ENCODE peak calls at places on chromosomes 5 and 9, in ten cellular contexts. U is bronchial epithelial cell; J is stimulated activated CD8-positive, alpha-beta memory T cell treated with anti-CD3 and anti-CD28 coated beads, Interleukin-15, amount 100 ng/mL, for 24 hours; O is activated CD4-positive, alpha-beta T cell treated with anti-CD3 and anti-CD28 coated beads, Interleukin-2, amount 10 ng/mL, durations not matched to agents 7 days and 5 days; W is A172; G is hepatocyte; Y is neural crest cell; D is stimulated activated CD4-positive, alpha-beta T cell treated with anti-CD3 and anti-CD28 coated beads, Interleukin-2, amount 100 ng/mL, for 48 hours; Z is Kasumi-1; C is adipocyte. M is an unnamed sample.

GRCh38 chr5:83184534-83184933 is 107.2 kb downstream of the XRCC4 start:
- DNase-seq in U (peak), J (no peak), O (no peak), W (no peak), G (no peak), Y (no peak), D (no peak), Z (no peak), C (no peak), M (no peak)

GRCh38 chr5:149389552-149390495 is 10.7 kb upstream of the IL17B start:
- DNase-seq in U (no peak), J (no peak), O (no peak), W (no peak), G (no peak), Y (no peak), D (no peak), Z (no peak), C (no peak), M (no peak)

GRCh38 chr5:127280494-127281220 is 9.9 kb upstream of the MEGF10 start:
- DNase-seq in U (no peak), J (no peak), O (no peak), W (no peak), G (peak), Y (peak), D (no peak), Z (no peak), C (peak), M (no peak)

GRCh38 chr9:134824583-134824982 is 56.0 kb upstream of the FCN2 start:
- DNase-seq in U (no peak), J (no peak), O (no peak), W (no peak), G (no peak), Y (no peak), D (no peak), Z (no peak), C (no peak), M (no peak)

GRCh38 chr5:136174021-136174659 is 18.8 kb downstream of the SMIM32 start:
- DNase-seq in U (peak), J (no peak), O (no peak), W (peak), G (peak), Y (no peak), D (no peak), Z (peak), C (peak), M (no peak)

GRCh38 chr5:124935060-124935459 is 188.6 kb upstream of the ZNF608 start:
- DNase-seq in U (no peak), J (no peak), O (peak), W (no peak), G (peak), Y (no peak), D (no peak), Z (no peak), C (no peak), M (no peak)

GRCh38 chr5:93909356-93909755 is 168.0 kb upstream of the POU5F2 start:
- DNase-seq in U (no peak), J (no peak), O (peak), W (no peak), G (no peak), Y (no peak), D (no peak), Z (peak), C (no peak), M (no peak)

GRCh38 chr5:83015676-83016075 is 61.5 kb downstream of the TMEM167A start:
- DNase-seq in U (no peak), J (no peak), O (no peak), W (peak), G (no peak), Y (no peak), D (no peak), Z (no peak), C (peak), M (no peak)

GRCh38 chr5:180100621-180101450 is 29.3 kb upstream of the RNF130 start:
- DNase-seq in U (no peak), J (no peak), O (no peak), W (no peak), G (no peak), Y (no peak), D (no peak), Z (no peak), C (no peak), M (no peak)

GRCh38 chr5:154756871-154757646 is 1.9 kb downstream of the LARP1 start:
- DNase-seq in U (peak), J (no peak), O (peak), W (no peak), G (peak), Y (peak), D (peak), Z (peak), C (peak), M (peak)

GRCh38 chr5:140221697-140222223 is 46.8 kb downstream of the CYSTM1 start:
- DNase-seq in U (peak), J (no peak), O (no peak), W (peak), G (no peak), Y (no peak), D (no peak), Z (no peak), C (peak), M (no peak)

GRCh38 chr5:75337366-75338021 is 474 bp downstream of the HMGCR start:
- DNase-seq in U (no peak), J (peak), O (peak), W (peak), G (peak), Y (peak), D (peak), Z (peak), C (peak), M (peak)

GRCh38 chr5:132499440-132500243 is 9.1 kb upstream of the IRF1 start:
- DNase-seq in U (no peak), J (no peak), O (no peak), W (no peak), G (peak), Y (no peak), D (no peak), Z (no peak), C (no peak), M (no peak)

GRCh38 chr9:33498387-33498786 is 24.7 kb upstream of the NOL6 start:
- DNase-seq in U (peak), J (no peak), O (no peak), W (peak), G (no peak), Y (no peak), D (no peak), Z (peak), C (peak), M (no peak)

GRCh38 chr9:86718373-86718772 is 228.9 kb downstream of the GAS1 start:
- DNase-seq in U (no peak), J (no peak), O (no peak), W (no peak), G (no peak), Y (no peak), D (no peak), Z (no peak), C (no peak), M (no peak)

GRCh38 chr9:36815566-36816348 is 218.3 kb downstream of the PAX5 start:
- DNase-seq in U (no peak), J (no peak), O (no peak), W (no peak), G (peak), Y (no peak), D (no peak), Z (no peak), C (no peak), M (no peak)

GRCh38 chr9:81826541-81826906 is 101.7 kb upstream of the SPATA31D4 start:
- DNase-seq in U (no peak), J (no peak), O (no peak), W (no peak), G (peak), Y (no peak), D (no peak), Z (no peak), C (no peak), M (no peak)

GRCh38 chr5:133756036-133756435 is 143.7 kb upstream of the FSTL4 start:
- DNase-seq in U (no peak), J (no peak), O (no peak), W (no peak), G (no peak), Y (no peak), D (no peak), Z (no peak), C (no peak), M (no peak)

GRCh38 chr5:167916706-167917105 is 374.7 kb upstream of the WWC1 start:
- DNase-seq in U (no peak), J (no peak), O (no peak), W (peak), G (no peak), Y (no peak), D (no peak), Z (no peak), C (peak), M (no peak)

GRCh38 chr5:138611295-138612220 is 36.4 kb upstream of the HSPA9 start:
- DNase-seq in U (peak), J (no peak), O (no peak), W (no peak), G (peak), Y (peak), D (no peak), Z (peak), C (peak), M (no peak)

GRCh38 chr9:89606049-89606481 is 1.3 kb downstream of the GADD45G start:
- DNase-seq in U (peak), J (no peak), O (peak), W (peak), G (peak), Y (peak), D (no peak), Z (peak), C (peak), M (no peak)

GRCh38 chr9:134886413-134886913 is 5.9 kb downstream of the FCN2 start:
- DNase-seq in U (no peak), J (no peak), O (no peak), W (no peak), G (no peak), Y (no peak), D (no peak), Z (no peak), C (no peak), M (no peak)

GRCh38 chr5:110909950-110910349 is 161.6 kb upstream of the TSLP start:
- DNase-seq in U (no peak), J (no peak), O (no peak), W (peak), G (no peak), Y (no peak), D (no peak), Z (no peak), C (peak), M (no peak)

GRCh38 chr9:136437839-136438547 is 1.7 kb downstream of the INPP5E start:
- DNase-seq in U (peak), J (no peak), O (peak), W (no peak), G (no peak), Y (no peak), D (no peak), Z (no peak), C (no peak), M (no peak)

GRCh38 chr9:4538621-4539020 is 48.4 kb downstream of the SLC1A1 start:
- DNase-seq in U (no peak), J (no peak), O (no peak), W (no peak), G (no peak), Y (no peak), D (no peak), Z (no peak), C (no peak), M (no peak)

GRCh38 chr5:168592014-168592368 is 12.8 kb upstream of the PANK3 start:
- DNase-seq in U (peak), J (no peak), O (no peak), W (no peak), G (peak), Y (no peak), D (no peak), Z (no peak), C (peak), M (no peak)

GRCh38 chr9:136862849-136863622 is 3.1 kb downstream of the EDF1 start:
- DNase-seq in U (no peak), J (no peak), O (no peak), W (no peak), G (no peak), Y (no peak), D (no peak), Z (no peak), C (no peak), M (no peak)

GRCh38 chr5:13866792-13867191 is 77.7 kb downstream of the DNAH5 start:
- DNase-seq in U (peak), J (no peak), O (peak), W (peak), G (peak), Y (peak), D (no peak), Z (peak), C (peak), M (no peak)

GRCh38 chr5:97560176-97560993 is 377.3 kb upstream of the RIOK2 start:
- DNase-seq in U (peak), J (no peak), O (no peak), W (no peak), G (no peak), Y (no peak), D (no peak), Z (no peak), C (no peak), M (no peak)

GRCh38 chr9:93128011-93128714 is 5.9 kb downstream of the NINJ1 start:
- DNase-seq in U (no peak), J (no peak), O (no peak), W (no peak), G (peak), Y (no peak), D (no peak), Z (no peak), C (no peak), M (no peak)

GRCh38 chr9:13589044-13589737 is 309.7 kb upstream of the MPDZ start:
- DNase-seq in U (no peak), J (no peak), O (no peak), W (no peak), G (no peak), Y (no peak), D (no peak), Z (no peak), C (no peak), M (no peak)

GRCh38 chr9:12290166-12290869 is 402.9 kb upstream of the TYRP1 start:
- DNase-seq in U (no peak), J (no peak), O (no peak), W (no peak), G (no peak), Y (no peak), D (no peak), Z (no peak), C (no peak), M (no peak)

GRCh38 chr5:137146402-137146889 is 352.7 kb downstream of the SPOCK1 start:
- DNase-seq in U (peak), J (no peak), O (no peak), W (peak), G (peak), Y (peak), D (no peak), Z (no peak), C (peak), M (no peak)

GRCh38 chr9:37172511-37172910 is 52.1 kb downstream of the ZCCHC7 start:
- DNase-seq in U (peak), J (no peak), O (no peak), W (no peak), G (no peak), Y (no peak), D (no peak), Z (no peak), C (no peak), M (no peak)

GRCh38 chr9:95316794-95317118 is 753 bp downstream of the FANCC start:
- DNase-seq in U (peak), J (no peak), O (peak), W (peak), G (peak), Y (peak), D (no peak), Z (peak), C (peak), M (peak)

GRCh38 chr9:121121582-121122087 is 46.9 kb downstream of the CNTRL start:
- DNase-seq in U (peak), J (peak), O (peak), W (peak), G (peak), Y (peak), D (peak), Z (peak), C (peak), M (peak)